ENCODE peak calls at places on chromosomes 5 and 9, in seven cellular contexts. J is stimulated activated CD4-positive, alpha-beta T cell treated with anti-CD3 and anti-CD28 coated beads, Interleukin-12 subunit alpha, Interleukin-12 subunit beta, amount 100 ng/mL, for 4 hours; U is breast epithelium; O is activated CD8-positive, alpha-beta memory T cell treated with anti-CD3 and anti-CD28 coated beads for 24 hours; E is HuH-7.5; I is mammary epithelial cell; H is vagina. M is an unnamed sample.

GRCh38 chr5:76153996-76154395 is 70.8 kb downstream of the SV2C start:
- DNase-seq in J (no peak), U (no peak), O (no peak), E (no peak), I (no peak), H (no peak), M (no peak)

GRCh38 chr5:67164856-67165523 is 31.6 kb downstream of the CD180 start:
- DNase-seq in J (no peak), U (no peak), O (no peak), E (no peak), I (no peak), H (no peak), M (no peak)

GRCh38 chr5:58183078-58183885 is 276.6 kb downstream of the PLK2 start:
- DNase-seq in J (no peak), U (no peak), O (no peak), E (no peak), I (no peak), H (no peak), M (no peak)

GRCh38 chr5:57986746-57987145 is 473.1 kb downstream of the PLK2 start:
- DNase-seq in J (no peak), U (no peak), O (no peak), E (no peak), I (peak), H (no peak), M (no peak)

GRCh38 chr5:104265531-104266130 is 703.0 kb upstream of the NUDT12 start:
- DNase-seq in J (no peak), U (no peak), O (no peak), E (no peak), I (no peak), H (no peak), M (peak)

GRCh38 chr9:124743686-124744348 is 27.3 kb downstream of the NR6A1 start:
- DNase-seq in J (no peak), U (no peak), O (no peak), E (no peak), I (no peak), H (no peak), M (no peak)

GRCh38 chr5:55593115-55593472 is 58.3 kb upstream of the PLPP1 start:
- DNase-seq in J (no peak), U (peak), O (no peak), E (no peak), I (peak), H (no peak), M (no peak)

GRCh38 chr5:171899792-171900191 is 106.6 kb downstream of the FBXW11 start:
- DNase-seq in J (no peak), U (no peak), O (no peak), E (no peak), I (no peak), H (no peak), M (peak)

GRCh38 chr9:26524225-26524624 is 368.4 kb downstream of the CAAP1 start:
- DNase-seq in J (no peak), U (no peak), O (no peak), E (no peak), I (no peak), H (no peak), M (no peak)

GRCh38 chr5:125137535-125137934 is 391.1 kb upstream of the ZNF608 start:
- DNase-seq in J (no peak), U (no peak), O (no peak), E (no peak), I (no peak), H (no peak), M (no peak)

GRCh38 chr9:98995059-98995665 is 51.5 kb downstream of the COL15A1 start:
- DNase-seq in J (no peak), U (no peak), O (peak), E (no peak), I (no peak), H (peak), M (no peak)

GRCh38 chr5:135739383-135739961 is 95.0 kb upstream of the SLC25A48 start:
- DNase-seq in J (no peak), U (no peak), O (no peak), E (no peak), I (peak), H (peak), M (no peak)

GRCh38 chr9:137836151-137836830 is 41.3 kb upstream of the CACNA1B start:
- DNase-seq in J (no peak), U (no peak), O (no peak), E (no peak), I (no peak), H (peak), M (no peak)

GRCh38 chr5:135576075-135576599 is 2.7 kb downstream of the CXCL14 start:
- DNase-seq in J (no peak), U (no peak), O (no peak), E (no peak), I (no peak), H (no peak), M (peak)

GRCh38 chr5:99130081-99130480 is 201.3 kb upstream of the CHD1 start:
- DNase-seq in J (no peak), U (no peak), O (no peak), E (no peak), I (no peak), H (no peak), M (no peak)

GRCh38 chr5:157820593-157821252 is 38.2 kb downstream of the CLINT1 start:
- DNase-seq in J (no peak), U (no peak), O (no peak), E (no peak), I (peak), H (no peak), M (peak)

GRCh38 chr9:16413509-16414016 is 456.9 kb downstream of the BNC2 start:
- DNase-seq in J (no peak), U (no peak), O (no peak), E (peak), I (peak), H (no peak), M (peak)

GRCh38 chr5:89457411-89458329 is 574.7 kb upstream of the MEF2C start:
- DNase-seq in J (no peak), U (peak), O (no peak), E (no peak), I (peak), H (no peak), M (no peak)

GRCh38 chr9:34375901-34376595 is 650 bp downstream of the MYORG start:
- DNase-seq in J (peak), U (peak), O (peak), E (peak), I (peak), H (peak), M (peak)

GRCh38 chr5:139676951-139677367 is 28.8 kb downstream of the CXXC5 start:
- DNase-seq in J (no peak), U (no peak), O (no peak), E (no peak), I (no peak), H (no peak), M (no peak)

GRCh38 chr9:20872340-20872977 is 159.0 kb downstream of the HACD4 start:
- DNase-seq in J (no peak), U (no peak), O (no peak), E (no peak), I (peak), H (no peak), M (no peak)

GRCh38 chr9:18268381-18268780 is 205.6 kb upstream of the ADAMTSL1 start:
- DNase-seq in J (no peak), U (peak), O (no peak), E (no peak), I (peak), H (no peak), M (no peak)

GRCh38 chr5:54620583-54620933 is 103.0 kb downstream of the SNX18 start:
- DNase-seq in J (no peak), U (peak), O (no peak), E (no peak), I (no peak), H (no peak), M (no peak)

GRCh38 chr9:88681434-88681833 is 146.5 kb downstream of the NXNL2 start:
- DNase-seq in J (no peak), U (no peak), O (no peak), E (no peak), I (no peak), H (no peak), M (no peak)

GRCh38 chr5:157100140-157100679 is 8.6 kb downstream of the HAVCR2 start:
- DNase-seq in J (no peak), U (no peak), O (peak), E (no peak), I (no peak), H (no peak), M (peak)

M was measured in trophoblast cell.